ENCODE peak calls at places on chromosomes 12 and 14, in four cellular contexts. S is transverse colon, L is psoas muscle, W is lung. T is an unnamed sample.

GRCh38 chr14:57498659-57499058 is 5.0 kb upstream of the CCDC198 start:
- DNase-seq in S (no peak), L (no peak), W (no peak), T (no peak)

GRCh38 chr12:112418596-112419268 is at the start of gene PTPN11:
- DNase-seq in S (peak), L (peak), W (peak), T (peak)

GRCh38 chr14:95495538-95496025 is 20.9 kb downstream of the SYNE3 start:
- DNase-seq in S (peak), L (no peak), W (no peak), T (no peak)

GRCh38 chr12:65879878-65880277 is 55.6 kb downstream of the HMGA2 start:
- DNase-seq in S (no peak), L (no peak), W (no peak), T (no peak)

GRCh38 chr12:107384645-107385044 is 291.3 kb upstream of the CRY1 start:
- DNase-seq in S (no peak), L (no peak), W (no peak), T (no peak)

GRCh38 chr14:70190156-70190555 is 1.4 kb upstream of the SLC8A3 start:
- DNase-seq in S (no peak), L (no peak), W (no peak), T (no peak)

GRCh38 chr14:105071326-105071725 is 6.1 kb upstream of the GPR132 start:
- DNase-seq in S (no peak), L (no peak), W (no peak), T (no peak)

GRCh38 chr14:102690509-102691286 is 86.6 kb upstream of the TRAF3 start:
- DNase-seq in S (peak), L (no peak), W (no peak), T (no peak)

GRCh38 chr14:61577506-61577931 is 117.8 kb upstream of the HIF1A start:
- DNase-seq in S (no peak), L (no peak), W (no peak), T (no peak)

GRCh38 chr12:66965613-66966012 is 286.7 kb upstream of the GRIP1 start:
- DNase-seq in S (no peak), L (no peak), W (no peak), T (no peak)

GRCh38 chr14:85811340-85811739 is 281.4 kb downstream of the FLRT2 start:
- DNase-seq in S (no peak), L (no peak), W (no peak), T (no peak)

GRCh38 chr12:13093191-13093849 is 10.1 kb downstream of the GSG1 start:
- DNase-seq in S (no peak), L (no peak), W (no peak), T (no peak)

GRCh38 chr12:104615048-104615561 is 158.4 kb downstream of the CHST11 start:
- DNase-seq in S (peak), L (peak), W (no peak), T (peak)

DNA sequence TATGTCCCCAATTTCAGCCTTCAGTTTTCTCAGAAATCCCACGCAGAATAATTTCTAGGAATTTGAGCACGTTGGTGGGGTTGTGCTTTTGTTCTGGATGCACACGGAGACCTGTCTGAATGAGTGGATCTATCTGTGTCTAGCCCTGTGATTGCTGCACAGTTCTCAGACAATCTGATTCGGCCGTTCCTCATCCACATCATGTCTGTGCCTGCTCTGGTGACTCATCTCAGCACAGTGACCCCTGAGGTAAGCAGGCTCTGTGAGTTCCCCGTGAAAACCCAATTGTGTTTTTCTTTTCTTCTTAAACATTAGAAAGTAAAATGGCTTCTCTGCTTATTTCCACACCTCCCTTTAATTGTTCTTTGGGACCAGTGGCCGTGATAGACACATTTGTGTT is 20.2 kb downstream of the UBE3B start:
- DNase-seq in S (no peak), L (no peak), W (no peak), T (no peak)
- H3K27ac ChIP-seq in S (no peak), L (no peak), W (no peak), T (no peak)

GRCh38 chr12:106136263-106136662 is 2.5 kb downstream of the NUAK1 start:
- DNase-seq in S (peak), L (peak), W (peak), T (peak)

GRCh38 chr12:106138646-106139421 is at the start of gene NUAK1:
- DNase-seq in S (peak), L (peak), W (peak), T (no peak)

GRCh38 chr12:106135781-106136180 is 3.0 kb downstream of the NUAK1 start:
- DNase-seq in S (no peak), L (no peak), W (no peak), T (no peak)

GRCh38 chr12:106138279-106138645 is 492 bp downstream of the NUAK1 start:
- DNase-seq in S (no peak), L (no peak), W (no peak), T (no peak)

DNA sequence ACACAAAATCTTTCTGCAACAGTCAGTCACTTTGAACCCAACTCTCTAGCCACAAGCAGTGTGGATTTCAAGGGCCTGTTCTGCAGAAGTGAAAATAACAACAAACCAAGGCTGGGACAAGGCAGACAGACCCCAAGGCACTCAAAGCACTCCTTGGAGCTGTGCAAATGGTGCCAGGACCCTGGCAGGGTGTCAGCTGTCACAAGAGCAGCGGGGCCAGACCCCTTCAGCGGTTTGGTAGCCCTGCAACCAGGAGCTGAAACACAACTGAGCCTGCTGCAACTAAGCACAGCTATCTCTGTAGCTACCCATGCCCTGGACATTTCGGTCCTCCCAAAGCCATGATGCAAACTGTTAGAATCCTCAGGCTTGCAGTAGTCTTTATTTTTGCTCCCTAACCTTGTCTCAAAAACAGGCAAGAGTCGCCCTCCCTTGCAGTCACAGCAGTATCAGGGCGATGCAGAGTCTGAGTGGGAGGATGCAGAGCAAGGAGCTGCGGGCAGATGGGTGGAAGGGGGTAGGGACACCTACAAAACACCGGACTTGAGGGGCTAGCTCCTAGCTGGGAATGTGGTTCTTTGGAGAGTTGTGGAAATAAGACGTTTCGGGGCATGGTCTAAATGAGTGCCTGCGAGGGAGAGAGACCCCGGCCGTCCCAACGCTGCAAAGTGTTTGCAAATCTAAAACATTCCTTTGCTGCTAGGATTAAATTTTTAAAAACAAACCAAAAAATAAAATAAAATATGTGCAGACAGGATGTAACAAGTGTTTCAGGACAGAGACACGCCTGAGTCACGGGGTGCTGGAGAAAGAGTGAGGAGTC is 1.1 kb downstream of the NUAK1 start:
- DNase-seq in S (no peak), L (no peak), W (no peak), T (no peak)
- H3K4me3 ChIP-seq in S (peak), L (peak), W (peak), T (peak)

GRCh38 chr14:60514378-60515243 is 5.7 kb downstream of the SIX6 start:
- DNase-seq in S (no peak), L (peak), W (no peak), T (no peak)
- TF ChIP-seq CTCF in S (no peak), L (peak), W (no peak), T (no peak)

GRCh38 chr14:92106095-92106937 is at the start of gene ATXN3:
- DNase-seq in S (peak), L (peak), W (peak), T (peak)
- H3K27ac ChIP-seq in S (peak), L (peak), W (peak), T (peak)

T was measured in coronary artery.